ENCODE peak calls at places on chromosome 15, in four cellular contexts. One of them, this sample, is unnamed.

GRCh38 chr15:25740438-25741252 is 122.5 kb downstream of the ATP10A start:
- DNase-seq in stomach: no peak
- DNase-seq in Panc1: no peak
- DNase-seq in HCT116: no peak
- DNase-seq in this sample: no peak

GRCh38 chr15:49131403-49131802 is 24.0 kb downstream of the COPS2 start:
- DNase-seq in stomach: no peak
- DNase-seq in Panc1: no peak
- DNase-seq in HCT116: no peak
- DNase-seq in this sample: no peak

GRCh38 chr15:25789206-25789605 is 73.9 kb downstream of the ATP10A start:
- DNase-seq in HCT116: no peak
- DNase-seq in Panc1: no peak
- DNase-seq in stomach: no peak
- DNase-seq in this sample: no peak

GRCh38 chr15:92073044-92073785 is 219.7 kb downstream of the SLCO3A1 start:
- DNase-seq in stomach: no peak
- DNase-seq in HCT116: no peak
- DNase-seq in Panc1: no peak
- DNase-seq in this sample: no peak

GRCh38 chr15:38129531-38130199 is 123.0 kb upstream of the SPRED1 start:
- DNase-seq in stomach: peak
- DNase-seq in HCT116: no peak
- DNase-seq in Panc1: no peak
- DNase-seq in this sample: peak

GRCh38 chr15:50358805-50359204 is 3.8 kb upstream of the GABPB1 start:
- DNase-seq in HCT116: peak
- DNase-seq in Panc1: no peak
- DNase-seq in stomach: no peak
- DNase-seq in this sample: peak

GRCh38 chr15:25691544-25692430 is 171.3 kb downstream of the ATP10A start:
- DNase-seq in stomach: no peak
- DNase-seq in Panc1: no peak
- DNase-seq in HCT116: no peak
- DNase-seq in this sample: no peak

GRCh38 chr15:84797212-84797611 is 19.9 kb upstream of the ALPK3 start:
- DNase-seq in Panc1: no peak
- DNase-seq in stomach: no peak
- DNase-seq in HCT116: no peak
- DNase-seq in this sample: no peak

GRCh38 chr15:97849183-97849582 is 111.3 kb upstream of the ARRDC4 start:
- DNase-seq in stomach: no peak
- DNase-seq in HCT116: no peak
- DNase-seq in Panc1: no peak
- DNase-seq in this sample: no peak

GRCh38 chr15:77060560-77060959 is 10.3 kb downstream of the TSPAN3 start:
- DNase-seq in stomach: no peak
- DNase-seq in HCT116: no peak
- DNase-seq in Panc1: no peak
- DNase-seq in this sample: no peak

GRCh38 chr15:44537728-44538240 is 837 bp downstream of the EIF3J start:
- DNase-seq in HCT116: no peak
- DNase-seq in Panc1: no peak
- DNase-seq in stomach: no peak
- DNase-seq in this sample: peak

GRCh38 chr15:38695249-38696119 is 130.9 kb upstream of the RASGRP1 start:
- DNase-seq in stomach: no peak
- DNase-seq in Panc1: no peak
- DNase-seq in HCT116: no peak
- DNase-seq in this sample: no peak

GRCh38 chr15:37550360-37551024 is 383.9 kb upstream of the TMCO5A start:
- DNase-seq in Panc1: no peak
- DNase-seq in HCT116: no peak
- DNase-seq in stomach: no peak
- DNase-seq in this sample: no peak

GRCh38 chr15:44536298-44536961 is 517 bp upstream of the EIF3J start:
- DNase-seq in HCT116: peak
- DNase-seq in Panc1: peak
- DNase-seq in stomach: peak
- DNase-seq in this sample: peak

GRCh38 chr15:78216276-78217229 is 17.8 kb downstream of the ACSBG1 start:
- DNase-seq in Panc1: no peak
- DNase-seq in stomach: peak
- DNase-seq in HCT116: no peak
- DNase-seq in this sample: no peak

GRCh38 chr15:75945953-75946352 is 42.3 kb downstream of the FBXO22 start:
- DNase-seq in HCT116: no peak
- DNase-seq in stomach: no peak
- DNase-seq in Panc1: no peak
- DNase-seq in this sample: no peak

GRCh38 chr15:82551646-82552247 is 11.5 kb upstream of the RPS17 start:
- DNase-seq in stomach: no peak
- DNase-seq in HCT116: no peak
- DNase-seq in Panc1: no peak
- DNase-seq in this sample: no peak

GRCh38 chr15:51755790-51756189 is 4.4 kb downstream of the TMOD2 start:
- DNase-seq in HCT116: no peak
- DNase-seq in stomach: no peak
- DNase-seq in Panc1: no peak
- DNase-seq in this sample: no peak

GRCh38 chr15:63082366-63082765 is 39.3 kb upstream of the LACTB start:
- DNase-seq in HCT116: no peak
- DNase-seq in stomach: no peak
- DNase-seq in Panc1: no peak
- DNase-seq in this sample: no peak

GRCh38 chr15:39591141-39591895 is 10.4 kb downstream of the THBS1 start:
- DNase-seq in stomach: no peak
- DNase-seq in Panc1: no peak
- DNase-seq in HCT116: no peak
- DNase-seq in this sample: no peak

GRCh38 chr15:51939216-51939615 is 32.4 kb downstream of the LEO1 start:
- DNase-seq in Panc1: no peak
- DNase-seq in HCT116: no peak
- DNase-seq in stomach: no peak
- DNase-seq in this sample: no peak

GRCh38 chr15:98649996-98650870 is 1.9 kb downstream of the IGF1R start:
- DNase-seq in stomach: peak
- DNase-seq in Panc1: no peak
- DNase-seq in HCT116: no peak
- DNase-seq in this sample: peak

GRCh38 chr15:57167821-57168395 is 208.4 kb upstream of the CGNL1 start:
- DNase-seq in stomach: no peak
- DNase-seq in Panc1: no peak
- DNase-seq in HCT116: no peak
- DNase-seq in this sample: no peak

GRCh38 chr15:66369773-66370651 is 13.5 kb upstream of the TIPIN start:
- DNase-seq in Panc1: peak
- DNase-seq in stomach: no peak
- DNase-seq in HCT116: no peak
- DNase-seq in this sample: peak

GRCh38 chr15:93126496-93127083 is 37.6 kb upstream of the RGMA start:
- DNase-seq in stomach: no peak
- DNase-seq in HCT116: no peak
- DNase-seq in Panc1: no peak
- DNase-seq in this sample: no peak
- H3K27ac ChIP-seq in stomach: no peak
- H3K27ac ChIP-seq in HCT116: no peak
- H3K27ac ChIP-seq in Panc1: no peak
- H3K27ac ChIP-seq in this sample: no peak

GRCh38 chr15:100209204-100209603 is 132.6 kb downstream of the ADAMTS17 start:
- DNase-seq in stomach: no peak
- DNase-seq in HCT116: no peak
- DNase-seq in Panc1: no peak
- DNase-seq in this sample: no peak
- TF ChIP-seq POLR2AphosphoS5 in stomach: no peak
- TF ChIP-seq POLR2AphosphoS5 in HCT116: no peak
- TF ChIP-seq POLR2AphosphoS5 in Panc1: no peak
- TF ChIP-seq POLR2AphosphoS5 in this sample: no peak

GRCh38 chr15:71294636-71295241 is 179.5 kb downstream of the THSD4 start:
- DNase-seq in HCT116: peak
- DNase-seq in Panc1: no peak
- DNase-seq in stomach: no peak
- DNase-seq in this sample: no peak
- H3K27ac ChIP-seq in HCT116: peak
- H3K27ac ChIP-seq in Panc1: peak
- H3K27ac ChIP-seq in stomach: peak
- H3K27ac ChIP-seq in this sample: no peak

GRCh38 chr15:65336767-65337435 is 32.4 kb downstream of the RNU5B-1 start:
- DNase-seq in stomach: no peak
- DNase-seq in Panc1: no peak
- DNase-seq in HCT116: no peak
- DNase-seq in this sample: no peak

GRCh38 chr15:65337436-65338070 is 33.1 kb downstream of the RNU5B-1 start:
- DNase-seq in Panc1: no peak
- DNase-seq in stomach: no peak
- DNase-seq in HCT116: no peak
- DNase-seq in this sample: no peak

GRCh38 chr15:65334586-65335231 is 30.2 kb downstream of the RNU5B-1 start:
- DNase-seq in Panc1: no peak
- DNase-seq in HCT116: no peak
- DNase-seq in stomach: no peak
- DNase-seq in this sample: no peak

GRCh38 chr15:65335278-65336055 is 31.0 kb downstream of the RNU5B-1 start:
- DNase-seq in stomach: no peak
- DNase-seq in HCT116: no peak
- DNase-seq in Panc1: no peak
- DNase-seq in this sample: no peak

GRCh38 chr15:65336369-65336766 is 31.9 kb downstream of the RNU5B-1 start:
- DNase-seq in stomach: no peak
- DNase-seq in HCT116: no peak
- DNase-seq in Panc1: no peak
- DNase-seq in this sample: no peak
- TF ChIP-seq POLR2AphosphoS5 in stomach: no peak
- TF ChIP-seq POLR2AphosphoS5 in HCT116: no peak
- TF ChIP-seq POLR2AphosphoS5 in Panc1: no peak
- TF ChIP-seq POLR2AphosphoS5 in this sample: no peak

DNA sequence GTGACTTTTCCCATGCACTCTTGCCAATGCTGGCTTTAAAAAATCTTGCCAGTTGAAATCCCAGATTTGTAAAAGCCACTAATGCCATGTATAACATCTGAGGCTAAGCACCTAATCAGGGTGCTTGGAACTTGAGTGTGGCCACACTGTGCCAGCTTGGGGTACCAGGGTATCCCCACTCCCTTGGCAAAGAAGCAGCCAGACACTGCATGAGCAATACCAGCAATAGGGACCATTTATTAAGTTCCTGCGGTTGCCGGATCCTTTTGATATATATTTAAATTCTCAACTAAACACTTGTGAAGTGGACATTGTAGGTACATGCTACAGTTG is 2.2 kb upstream of the RHCG start:
- DNase-seq in Panc1: no peak
- DNase-seq in HCT116: no peak
- DNase-seq in stomach: no peak
- DNase-seq in this sample: no peak
- H3K27ac ChIP-seq in Panc1: peak
- H3K27ac ChIP-seq in HCT116: no peak
- H3K27ac ChIP-seq in stomach: no peak
- H3K27ac ChIP-seq in this sample: no peak

DNA sequence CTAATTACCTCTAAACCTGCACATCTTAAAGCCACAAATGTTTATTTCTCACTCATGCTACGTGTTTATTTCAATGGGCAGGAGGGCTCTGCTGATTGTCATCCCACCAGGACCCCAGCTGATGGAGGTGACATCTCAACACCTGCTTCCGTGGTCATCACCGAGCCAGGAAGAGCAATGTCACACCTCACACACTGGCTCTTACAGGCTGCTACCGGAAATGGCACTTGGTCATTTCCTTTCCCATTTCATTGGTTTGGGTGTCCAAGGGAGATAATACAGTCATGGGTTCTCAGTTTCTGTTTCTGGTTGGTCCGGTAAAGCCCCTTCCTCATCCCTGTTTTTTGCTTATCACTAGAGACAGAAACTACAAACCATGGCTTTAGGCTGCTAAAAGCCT is 41.9 kb downstream of the ABHD2 start:
- DNase-seq in Panc1: no peak
- DNase-seq in stomach: no peak
- DNase-seq in HCT116: no peak
- DNase-seq in this sample: no peak
- TF ChIP-seq POLR2AphosphoS5 in Panc1: no peak
- TF ChIP-seq POLR2AphosphoS5 in stomach: no peak
- TF ChIP-seq POLR2AphosphoS5 in HCT116: no peak
- TF ChIP-seq POLR2AphosphoS5 in this sample: no peak

DNA sequence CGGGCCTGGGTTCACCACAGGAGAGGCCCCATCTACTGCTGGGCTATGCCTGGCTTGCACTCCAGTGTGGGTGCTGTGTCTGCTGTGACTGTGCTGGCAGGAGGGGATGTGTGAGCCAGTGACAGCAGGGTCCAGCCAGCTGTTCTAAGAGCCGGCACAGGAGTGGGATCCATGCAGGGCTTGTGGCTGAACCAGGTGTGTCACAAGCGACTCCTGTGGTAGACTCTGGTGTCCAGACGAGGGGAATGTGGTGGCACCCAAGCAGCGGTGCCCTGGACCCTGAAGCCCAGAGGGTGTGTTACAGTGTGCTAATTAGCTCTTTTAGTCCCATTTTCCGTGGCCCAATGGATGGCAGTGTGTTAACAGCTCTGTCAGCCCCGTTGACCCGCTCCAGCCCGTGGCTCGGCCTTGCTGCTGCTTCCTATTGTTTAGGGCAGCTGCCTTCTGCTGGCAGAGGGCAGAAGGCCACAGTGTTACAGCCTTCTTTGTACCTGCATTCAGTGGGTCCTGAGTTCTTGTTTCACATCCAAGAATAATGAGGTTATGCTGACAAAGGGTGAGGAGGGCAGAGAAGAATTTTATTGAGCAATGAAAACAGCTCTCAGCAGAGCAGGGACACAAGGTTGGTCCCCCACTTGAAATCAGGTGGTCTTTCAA is 78.5 kb upstream of the RNU6-1 start:
- DNase-seq in stomach: no peak
- DNase-seq in HCT116: no peak
- DNase-seq in Panc1: no peak
- DNase-seq in this sample: no peak
- H3K27ac ChIP-seq in stomach: peak
- H3K27ac ChIP-seq in HCT116: no peak
- H3K27ac ChIP-seq in Panc1: peak
- H3K27ac ChIP-seq in this sample: no peak

GRCh38 chr15:94047566-94047965 is 183.8 kb upstream of the MCTP2 start:
- DNase-seq in HCT116: no peak
- DNase-seq in Panc1: no peak
- DNase-seq in stomach: no peak
- DNase-seq in this sample: no peak
- TF ChIP-seq POLR2AphosphoS5 in HCT116: no peak
- TF ChIP-seq POLR2AphosphoS5 in Panc1: no peak
- TF ChIP-seq POLR2AphosphoS5 in stomach: no peak
- TF ChIP-seq POLR2AphosphoS5 in this sample: no peak